ENCODE peak calls at places on chromosomes 16 and 17, in six cellular contexts. One of them, this sample, is unnamed.

GRCh38 chr17:68782829-68783228 is 172.4 kb downstream of the ABCA8 start:
- DNase-seq in neural progenitor cell: no peak
- DNase-seq in thoracic aorta: no peak
- DNase-seq in GM23338: no peak
- DNase-seq in bronchial epithelial cell: no peak
- DNase-seq in neural crest cell: no peak
- DNase-seq in this sample: no peak

GRCh38 chr16:3637371-3637923 is 17.0 kb upstream of the DNASE1 start:
- DNase-seq in neural progenitor cell: no peak
- DNase-seq in neural crest cell: no peak
- DNase-seq in bronchial epithelial cell: no peak
- DNase-seq in thoracic aorta: no peak
- DNase-seq in GM23338: peak; percentile 53
- DNase-seq in this sample: no peak

GRCh38 chr16:70437582-70438324 is 1.1 kb downstream of the ST3GAL2 start:
- DNase-seq in thoracic aorta: no peak
- DNase-seq in bronchial epithelial cell: no peak
- DNase-seq in neural progenitor cell: peak; percentile 48
- DNase-seq in neural crest cell: no peak
- DNase-seq in GM23338: peak; percentile 51
- DNase-seq in this sample: no peak

GRCh38 chr16:68470461-68471150 is 22.3 kb upstream of the SMPD3 start:
- DNase-seq in thoracic aorta: no peak
- DNase-seq in bronchial epithelial cell: no peak
- DNase-seq in neural crest cell: no peak
- DNase-seq in neural progenitor cell: no peak
- DNase-seq in GM23338: no peak
- DNase-seq in this sample: no peak

GRCh38 chr16:68086860-68087268 is 1.7 kb downstream of the NFATC3 start:
- DNase-seq in thoracic aorta: no peak
- DNase-seq in neural crest cell: no peak
- DNase-seq in GM23338: no peak
- DNase-seq in bronchial epithelial cell: no peak
- DNase-seq in neural progenitor cell: no peak
- DNase-seq in this sample: no peak

GRCh38 chr16:84286568-84287220 is 8.0 kb upstream of the WFDC1 start:
- DNase-seq in bronchial epithelial cell: no peak
- DNase-seq in GM23338: no peak
- DNase-seq in neural progenitor cell: no peak
- DNase-seq in thoracic aorta: no peak
- DNase-seq in neural crest cell: no peak
- DNase-seq in this sample: no peak

GRCh38 chr17:67362173-67362572 is 4.2 kb downstream of the PSMD12 start:
- DNase-seq in neural crest cell: no peak
- DNase-seq in GM23338: no peak
- DNase-seq in bronchial epithelial cell: no peak
- DNase-seq in neural progenitor cell: no peak
- DNase-seq in thoracic aorta: no peak
- DNase-seq in this sample: no peak

GRCh38 chr16:66569131-66569530 is 2.9 kb downstream of the CMTM1 start:
- DNase-seq in bronchial epithelial cell: peak; percentile 40
- DNase-seq in neural progenitor cell: no peak
- DNase-seq in neural crest cell: no peak
- DNase-seq in thoracic aorta: no peak
- DNase-seq in GM23338: no peak
- DNase-seq in this sample: no peak

GRCh38 chr16:13307255-13307654 is 405.9 kb downstream of the SHISA9 start:
- DNase-seq in thoracic aorta: no peak
- DNase-seq in neural crest cell: no peak
- DNase-seq in GM23338: no peak
- DNase-seq in neural progenitor cell: no peak
- DNase-seq in bronchial epithelial cell: peak; percentile 95
- DNase-seq in this sample: no peak

GRCh38 chr16:65731840-65732239 is 610.0 kb upstream of the CDH11 start:
- DNase-seq in GM23338: no peak
- DNase-seq in neural progenitor cell: no peak
- DNase-seq in neural crest cell: no peak
- DNase-seq in bronchial epithelial cell: peak; percentile 92
- DNase-seq in thoracic aorta: no peak
- DNase-seq in this sample: no peak

GRCh38 chr16:68093816-68094613 is 8.8 kb downstream of the NFATC3 start:
- DNase-seq in neural crest cell: no peak
- DNase-seq in bronchial epithelial cell: peak; percentile 42
- DNase-seq in thoracic aorta: no peak
- DNase-seq in GM23338: peak; percentile 68
- DNase-seq in neural progenitor cell: peak; percentile 32
- DNase-seq in this sample: no peak

GRCh38 chr17:27244481-27245223 is 49.3 kb upstream of the WSB1 start:
- DNase-seq in bronchial epithelial cell: peak; percentile 97
- DNase-seq in neural progenitor cell: peak; percentile 33
- DNase-seq in thoracic aorta: peak; percentile 48
- DNase-seq in neural crest cell: no peak
- DNase-seq in GM23338: peak; percentile 74
- DNase-seq in this sample: no peak

GRCh38 chr16:59591480-59591879 is 857.4 kb upstream of the GOT2 start:
- DNase-seq in GM23338: no peak
- DNase-seq in bronchial epithelial cell: no peak
- DNase-seq in neural progenitor cell: no peak
- DNase-seq in thoracic aorta: no peak
- DNase-seq in neural crest cell: no peak
- DNase-seq in this sample: no peak

GRCh38 chr17:81234506-81234855 is 4.4 kb downstream of the TEPSIN start:
- DNase-seq in bronchial epithelial cell: no peak
- DNase-seq in neural progenitor cell: no peak
- DNase-seq in thoracic aorta: no peak
- DNase-seq in GM23338: no peak
- DNase-seq in neural crest cell: no peak
- DNase-seq in this sample: no peak

GRCh38 chr17:81291662-81292061 is 3.4 kb downstream of the SLC38A10 start:
- DNase-seq in neural progenitor cell: peak; percentile 71
- DNase-seq in GM23338: peak; percentile 76
- DNase-seq in thoracic aorta: no peak
- DNase-seq in neural crest cell: peak; percentile 50
- DNase-seq in bronchial epithelial cell: peak; percentile 63
- DNase-seq in this sample: peak; percentile 86

GRCh38 chr17:72219824-72220473 is 99.1 kb downstream of the SOX9 start:
- DNase-seq in neural progenitor cell: no peak
- DNase-seq in bronchial epithelial cell: no peak
- DNase-seq in neural crest cell: no peak
- DNase-seq in thoracic aorta: no peak
- DNase-seq in GM23338: peak; percentile 25
- DNase-seq in this sample: no peak

DNA sequence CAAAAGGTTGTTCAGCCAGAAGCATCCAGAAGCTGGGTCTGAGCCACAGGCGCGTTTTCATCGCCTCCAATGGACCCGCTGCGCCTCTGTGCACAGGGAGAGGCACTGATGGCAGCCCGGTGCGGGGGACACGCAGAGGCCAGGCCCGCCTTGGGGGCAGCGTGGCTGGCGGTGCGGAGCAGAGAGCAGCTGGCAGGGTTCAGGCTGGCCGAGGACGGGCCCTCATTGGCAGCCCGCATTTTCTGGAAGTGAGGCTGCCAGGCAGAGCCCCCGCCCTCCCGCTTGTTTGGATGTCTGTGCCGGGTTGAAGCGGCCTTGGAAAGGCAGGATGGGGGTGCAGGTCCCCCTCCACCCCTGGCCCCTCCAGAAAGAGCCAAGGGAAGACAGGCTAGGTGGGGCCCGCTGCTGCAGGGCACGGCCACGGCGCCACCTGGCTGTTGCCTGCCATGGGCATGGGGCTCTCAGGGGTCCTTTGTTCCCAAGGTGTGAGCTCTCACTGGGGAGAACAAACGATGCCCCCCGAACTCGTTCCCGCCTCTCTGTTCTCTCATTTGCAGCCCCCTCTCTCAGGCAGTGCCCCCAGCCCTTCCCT is 18.8 kb downstream of the GSE1 start:
- DNase-seq in bronchial epithelial cell: no peak
- DNase-seq in GM23338: no peak
- DNase-seq in neural progenitor cell: no peak
- DNase-seq in neural crest cell: no peak
- DNase-seq in thoracic aorta: no peak
- DNase-seq in this sample: no peak
- TF ChIP-seq CTCF in bronchial epithelial cell: peak; percentile 11
- TF ChIP-seq CTCF in GM23338: peak; percentile 30
- TF ChIP-seq CTCF in neural progenitor cell: peak; percentile 38
- TF ChIP-seq CTCF in neural crest cell: no peak
- TF ChIP-seq CTCF in thoracic aorta: no peak
- TF ChIP-seq CTCF in this sample: no peak

DNA sequence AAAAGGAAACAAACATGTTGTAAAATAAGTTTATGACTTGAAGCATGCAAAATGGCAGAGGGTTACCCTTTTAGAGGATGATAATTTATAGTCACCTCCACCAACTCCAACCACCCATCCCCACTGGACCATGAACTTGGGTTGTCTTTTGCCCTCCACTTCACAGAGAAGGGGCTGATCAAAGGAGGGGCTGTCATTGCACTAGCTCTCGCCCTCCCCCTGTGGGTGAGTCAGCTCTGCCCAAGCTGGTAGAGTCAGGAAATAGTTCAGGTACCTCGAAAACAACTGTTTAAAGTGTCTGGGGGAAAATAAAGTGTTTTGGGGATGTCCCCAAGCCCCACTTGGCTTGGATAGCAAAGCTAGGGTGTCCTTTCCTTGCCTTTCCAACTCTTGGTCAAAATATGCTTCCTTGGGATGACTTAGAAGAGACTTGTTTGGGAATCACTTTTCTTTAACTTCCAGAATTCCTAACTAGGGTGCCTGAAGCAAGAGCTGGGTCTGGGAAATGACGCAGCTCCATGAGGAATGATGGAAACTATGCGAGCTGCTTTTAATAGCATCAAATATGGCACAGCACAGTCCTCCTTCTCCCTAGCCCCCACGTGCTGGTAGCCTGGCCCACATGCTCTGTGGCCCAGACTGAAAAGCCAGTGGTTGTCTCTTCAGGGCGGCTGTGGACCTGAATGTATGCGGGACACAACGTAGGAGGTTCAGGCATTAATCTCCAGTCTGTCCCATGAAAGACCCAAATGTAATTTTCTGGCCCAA is 40.7 kb downstream of the TBX4 start:
- DNase-seq in thoracic aorta: no peak
- DNase-seq in neural crest cell: no peak
- DNase-seq in GM23338: no peak
- DNase-seq in neural progenitor cell: no peak
- DNase-seq in bronchial epithelial cell: no peak
- DNase-seq in this sample: no peak
- TF ChIP-seq CTCF in thoracic aorta: no peak
- TF ChIP-seq CTCF in neural crest cell: no peak
- TF ChIP-seq CTCF in GM23338: peak; percentile 16
- TF ChIP-seq CTCF in neural progenitor cell: no peak
- TF ChIP-seq CTCF in bronchial epithelial cell: no peak
- TF ChIP-seq CTCF in this sample: no peak

GRCh38 chr16:74724820-74725549 is 24.3 kb upstream of the MLKL start:
- DNase-seq in GM23338: no peak
- DNase-seq in thoracic aorta: no peak
- DNase-seq in neural progenitor cell: no peak
- DNase-seq in bronchial epithelial cell: no peak
- DNase-seq in neural crest cell: peak; percentile 21
- DNase-seq in this sample: no peak
- TF ChIP-seq CTCF in GM23338: no peak
- TF ChIP-seq CTCF in thoracic aorta: peak; percentile 37
- TF ChIP-seq CTCF in neural progenitor cell: no peak
- TF ChIP-seq CTCF in bronchial epithelial cell: no peak
- TF ChIP-seq CTCF in neural crest cell: no peak
- TF ChIP-seq CTCF in this sample: no peak

DNA sequence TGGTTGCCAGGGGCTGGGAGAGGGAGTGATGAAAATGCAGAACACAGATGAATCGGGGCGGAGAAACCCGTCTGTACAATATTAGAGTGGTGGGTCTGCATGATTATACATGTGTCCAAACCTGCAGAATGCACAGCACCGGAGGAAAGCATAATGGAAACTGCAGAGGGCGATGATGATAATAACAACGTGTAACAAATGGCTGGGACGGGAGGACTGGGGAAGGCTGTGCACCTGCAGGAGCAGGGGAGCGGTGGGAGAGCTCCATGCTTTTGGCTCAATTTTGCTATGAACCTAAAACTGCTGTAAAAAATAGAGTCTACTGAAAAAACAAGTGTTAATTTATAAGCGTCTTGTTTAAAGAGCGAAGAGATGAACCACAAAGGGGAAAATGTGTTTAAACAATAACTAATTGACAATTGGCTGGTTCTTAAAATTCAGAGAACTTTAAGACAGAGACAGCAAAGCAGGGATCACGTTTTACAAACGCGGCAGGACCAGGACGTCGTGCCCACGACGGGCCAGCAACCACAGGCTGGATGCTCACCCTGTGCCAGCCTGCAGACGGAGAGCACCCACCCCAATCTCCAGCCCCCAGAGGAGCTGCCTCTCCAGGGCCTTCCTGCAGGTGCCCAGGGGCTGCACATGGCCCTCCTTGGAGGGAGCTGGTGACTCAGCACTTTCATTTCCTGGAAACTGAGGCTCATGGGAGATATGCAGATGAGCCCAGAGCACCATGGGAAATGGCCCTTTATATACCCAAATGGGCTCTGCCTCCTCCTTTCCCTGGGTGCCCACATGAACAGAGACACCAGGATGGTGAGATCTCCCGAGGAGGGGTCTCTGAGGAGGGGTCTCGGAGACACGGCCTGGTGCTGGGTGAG is at the start of gene TEX19:
- DNase-seq in GM23338: peak; percentile 50
- DNase-seq in neural progenitor cell: no peak
- DNase-seq in thoracic aorta: no peak
- DNase-seq in neural crest cell: no peak
- DNase-seq in bronchial epithelial cell: no peak
- DNase-seq in this sample: no peak
- TF ChIP-seq CTCF in GM23338: no peak
- TF ChIP-seq CTCF in neural progenitor cell: no peak
- TF ChIP-seq CTCF in thoracic aorta: no peak
- TF ChIP-seq CTCF in neural crest cell: no peak
- TF ChIP-seq CTCF in bronchial epithelial cell: no peak
- TF ChIP-seq CTCF in this sample: peak; percentile 40

GRCh38 chr16:89919535-89920406 is 1.1 kb downstream of the MC1R start:
- DNase-seq in neural progenitor cell: no peak
- DNase-seq in GM23338: no peak
- DNase-seq in thoracic aorta: no peak
- DNase-seq in bronchial epithelial cell: no peak
- DNase-seq in neural crest cell: no peak
- DNase-seq in this sample: no peak

GRCh38 chr16:89920723-89921122 is 2.1 kb downstream of the MC1R start:
- DNase-seq in bronchial epithelial cell: peak; percentile 32
- DNase-seq in neural progenitor cell: no peak
- DNase-seq in GM23338: no peak
- DNase-seq in neural crest cell: no peak
- DNase-seq in thoracic aorta: no peak
- DNase-seq in this sample: no peak

GRCh38 chr16:89921131-89921698 is 1.9 kb upstream of the TUBB3 start:
- DNase-seq in thoracic aorta: no peak
- DNase-seq in neural progenitor cell: peak; percentile 36
- DNase-seq in neural crest cell: no peak
- DNase-seq in bronchial epithelial cell: no peak
- DNase-seq in GM23338: peak; percentile 38
- DNase-seq in this sample: no peak

GRCh38 chr16:89917773-89918452 is 749 bp upstream of the MC1R start:
- DNase-seq in GM23338: peak; percentile 73
- DNase-seq in neural progenitor cell: peak; percentile 56
- DNase-seq in neural crest cell: peak; percentile 53
- DNase-seq in thoracic aorta: no peak
- DNase-seq in bronchial epithelial cell: peak; percentile 78
- DNase-seq in this sample: no peak

GRCh38 chr16:89918453-89919347 is at the start of gene MC1R:
- DNase-seq in neural crest cell: peak; percentile 59
- DNase-seq in neural progenitor cell: peak; percentile 62
- DNase-seq in bronchial epithelial cell: no peak
- DNase-seq in GM23338: peak; percentile 71
- DNase-seq in thoracic aorta: no peak
- DNase-seq in this sample: no peak
- TF ChIP-seq CTCF in neural crest cell: peak; percentile 68
- TF ChIP-seq CTCF in neural progenitor cell: peak; percentile 53
- TF ChIP-seq CTCF in bronchial epithelial cell: peak; percentile 42
- TF ChIP-seq CTCF in GM23338: peak; percentile 60
- TF ChIP-seq CTCF in thoracic aorta: peak; percentile 34
- TF ChIP-seq CTCF in this sample: peak; percentile 52